ENCODE peak calls at places on chromosome 9, in nine cellular contexts. One of them, this sample, is unnamed.

GRCh38 chr9:81035171-81035570 is 654.2 kb downstream of the TLE1 start:
- DNase-seq in A549: no peak
- DNase-seq in suprapubic skin: no peak
- DNase-seq in T1000: no peak
- DNase-seq in HT1080: peak
- DNase-seq in brain microvascular endothelial cell: no peak
- DNase-seq in DMS 273 treated with DMSO at 0.1 percent for 48 hours: no peak
- DNase-seq in stimulated activated CD4-positive, alpha-beta T cell treated with anti-CD3 and anti-CD28 coated beads, Interleukin-15, amount 100 ng/mL, for 1 hour: no peak
- DNase-seq in Right ventricle myocardium superior: no peak
- DNase-seq in this sample: no peak

GRCh38 chr9:113461943-113462342 is 1.6 kb upstream of the RGS3 start:
- DNase-seq in A549: no peak
- DNase-seq in suprapubic skin: no peak
- DNase-seq in T1000: no peak
- DNase-seq in HT1080: no peak
- DNase-seq in brain microvascular endothelial cell: no peak
- DNase-seq in DMS 273 treated with DMSO at 0.1 percent for 48 hours: no peak
- DNase-seq in stimulated activated CD4-positive, alpha-beta T cell treated with anti-CD3 and anti-CD28 coated beads, Interleukin-15, amount 100 ng/mL, for 1 hour: no peak
- DNase-seq in Right ventricle myocardium superior: no peak
- DNase-seq in this sample: no peak

GRCh38 chr9:128127568-128127989 is at the start of gene PTGES2:
- DNase-seq in A549: peak
- DNase-seq in suprapubic skin: no peak
- DNase-seq in T1000: peak
- DNase-seq in HT1080: peak
- DNase-seq in brain microvascular endothelial cell: peak
- DNase-seq in DMS 273 treated with DMSO at 0.1 percent for 48 hours: no peak
- DNase-seq in stimulated activated CD4-positive, alpha-beta T cell treated with anti-CD3 and anti-CD28 coated beads, Interleukin-15, amount 100 ng/mL, for 1 hour: peak
- DNase-seq in Right ventricle myocardium superior: peak
- DNase-seq in this sample: peak

GRCh38 chr9:135146766-135147472 is 59.5 kb downstream of the OLFM1 start:
- DNase-seq in A549: no peak
- DNase-seq in suprapubic skin: no peak
- DNase-seq in T1000: no peak
- DNase-seq in HT1080: no peak
- DNase-seq in brain microvascular endothelial cell: no peak
- DNase-seq in DMS 273 treated with DMSO at 0.1 percent for 48 hours: peak
- DNase-seq in stimulated activated CD4-positive, alpha-beta T cell treated with anti-CD3 and anti-CD28 coated beads, Interleukin-15, amount 100 ng/mL, for 1 hour: no peak
- DNase-seq in Right ventricle myocardium superior: peak
- DNase-seq in this sample: no peak

GRCh38 chr9:93057703-93058356 is 671 bp upstream of the SUSD3 start:
- DNase-seq in A549: no peak
- DNase-seq in suprapubic skin: no peak
- DNase-seq in T1000: no peak
- DNase-seq in HT1080: no peak
- DNase-seq in brain microvascular endothelial cell: no peak
- DNase-seq in DMS 273 treated with DMSO at 0.1 percent for 48 hours: no peak
- DNase-seq in stimulated activated CD4-positive, alpha-beta T cell treated with anti-CD3 and anti-CD28 coated beads, Interleukin-15, amount 100 ng/mL, for 1 hour: no peak
- DNase-seq in Right ventricle myocardium superior: no peak
- DNase-seq in this sample: peak

GRCh38 chr9:69806642-69807041 is 14.0 kb upstream of the CFAP95 start:
- DNase-seq in A549: no peak
- DNase-seq in suprapubic skin: no peak
- DNase-seq in T1000: no peak
- DNase-seq in HT1080: no peak
- DNase-seq in brain microvascular endothelial cell: no peak
- DNase-seq in DMS 273 treated with DMSO at 0.1 percent for 48 hours: no peak
- DNase-seq in stimulated activated CD4-positive, alpha-beta T cell treated with anti-CD3 and anti-CD28 coated beads, Interleukin-15, amount 100 ng/mL, for 1 hour: no peak
- DNase-seq in Right ventricle myocardium superior: no peak
- DNase-seq in this sample: no peak

GRCh38 chr9:133547116-133547515 is 12.6 kb downstream of the ADAMTSL2 start:
- DNase-seq in A549: no peak
- DNase-seq in suprapubic skin: no peak
- DNase-seq in T1000: no peak
- DNase-seq in HT1080: no peak
- DNase-seq in brain microvascular endothelial cell: no peak
- DNase-seq in DMS 273 treated with DMSO at 0.1 percent for 48 hours: no peak
- DNase-seq in stimulated activated CD4-positive, alpha-beta T cell treated with anti-CD3 and anti-CD28 coated beads, Interleukin-15, amount 100 ng/mL, for 1 hour: no peak
- DNase-seq in Right ventricle myocardium superior: no peak
- DNase-seq in this sample: no peak

GRCh38 chr9:137382728-137383452 is 40.1 kb downstream of the EXD3 start:
- DNase-seq in A549: no peak
- DNase-seq in suprapubic skin: peak
- DNase-seq in T1000: no peak
- DNase-seq in HT1080: no peak
- DNase-seq in brain microvascular endothelial cell: no peak
- DNase-seq in DMS 273 treated with DMSO at 0.1 percent for 48 hours: no peak
- DNase-seq in stimulated activated CD4-positive, alpha-beta T cell treated with anti-CD3 and anti-CD28 coated beads, Interleukin-15, amount 100 ng/mL, for 1 hour: no peak
- DNase-seq in Right ventricle myocardium superior: peak
- DNase-seq in this sample: no peak

GRCh38 chr9:112777914-112778313 is 27.4 kb downstream of the SNX30 start:
- DNase-seq in A549: no peak
- DNase-seq in suprapubic skin: no peak
- DNase-seq in T1000: no peak
- DNase-seq in HT1080: peak
- DNase-seq in brain microvascular endothelial cell: no peak
- DNase-seq in DMS 273 treated with DMSO at 0.1 percent for 48 hours: no peak
- DNase-seq in stimulated activated CD4-positive, alpha-beta T cell treated with anti-CD3 and anti-CD28 coated beads, Interleukin-15, amount 100 ng/mL, for 1 hour: no peak
- DNase-seq in Right ventricle myocardium superior: no peak
- DNase-seq in this sample: no peak

GRCh38 chr9:72038890-72039410 is 21.5 kb downstream of the C9orf57 start:
- DNase-seq in A549: peak
- DNase-seq in suprapubic skin: peak
- DNase-seq in T1000: peak
- DNase-seq in HT1080: peak
- DNase-seq in brain microvascular endothelial cell: peak
- DNase-seq in DMS 273 treated with DMSO at 0.1 percent for 48 hours: peak
- DNase-seq in stimulated activated CD4-positive, alpha-beta T cell treated with anti-CD3 and anti-CD28 coated beads, Interleukin-15, amount 100 ng/mL, for 1 hour: peak
- DNase-seq in Right ventricle myocardium superior: peak
- DNase-seq in this sample: peak

GRCh38 chr9:129836342-129837007 is 1.2 kb downstream of the USP20 start:
- DNase-seq in A549: peak
- DNase-seq in suprapubic skin: no peak
- DNase-seq in T1000: no peak
- DNase-seq in HT1080: no peak
- DNase-seq in brain microvascular endothelial cell: no peak
- DNase-seq in DMS 273 treated with DMSO at 0.1 percent for 48 hours: no peak
- DNase-seq in stimulated activated CD4-positive, alpha-beta T cell treated with anti-CD3 and anti-CD28 coated beads, Interleukin-15, amount 100 ng/mL, for 1 hour: no peak
- DNase-seq in Right ventricle myocardium superior: no peak
- DNase-seq in this sample: no peak

GRCh38 chr9:136693490-136694162 is 6.4 kb upstream of the AGPAT2 start:
- DNase-seq in A549: peak
- DNase-seq in suprapubic skin: no peak
- DNase-seq in T1000: no peak
- DNase-seq in HT1080: peak
- DNase-seq in brain microvascular endothelial cell: no peak
- DNase-seq in DMS 273 treated with DMSO at 0.1 percent for 48 hours: no peak
- DNase-seq in stimulated activated CD4-positive, alpha-beta T cell treated with anti-CD3 and anti-CD28 coated beads, Interleukin-15, amount 100 ng/mL, for 1 hour: no peak
- DNase-seq in Right ventricle myocardium superior: no peak
- DNase-seq in this sample: peak

GRCh38 chr9:125374443-125375309 is 113.0 kb downstream of the GAPVD1 start:
- DNase-seq in A549: peak
- DNase-seq in suprapubic skin: peak
- DNase-seq in T1000: peak
- DNase-seq in HT1080: peak
- DNase-seq in brain microvascular endothelial cell: peak
- DNase-seq in DMS 273 treated with DMSO at 0.1 percent for 48 hours: no peak
- DNase-seq in stimulated activated CD4-positive, alpha-beta T cell treated with anti-CD3 and anti-CD28 coated beads, Interleukin-15, amount 100 ng/mL, for 1 hour: peak
- DNase-seq in Right ventricle myocardium superior: peak
- DNase-seq in this sample: peak

GRCh38 chr9:131734165-131734610 is 5.7 kb downstream of the RAPGEF1 start:
- DNase-seq in A549: no peak
- DNase-seq in suprapubic skin: no peak
- DNase-seq in T1000: peak
- DNase-seq in HT1080: peak
- DNase-seq in brain microvascular endothelial cell: no peak
- DNase-seq in DMS 273 treated with DMSO at 0.1 percent for 48 hours: no peak
- DNase-seq in stimulated activated CD4-positive, alpha-beta T cell treated with anti-CD3 and anti-CD28 coated beads, Interleukin-15, amount 100 ng/mL, for 1 hour: no peak
- DNase-seq in Right ventricle myocardium superior: peak
- DNase-seq in this sample: peak

GRCh38 chr9:134932171-134932570 is 14.5 kb upstream of the FCN1 start:
- DNase-seq in A549: no peak
- DNase-seq in suprapubic skin: no peak
- DNase-seq in T1000: no peak
- DNase-seq in HT1080: no peak
- DNase-seq in brain microvascular endothelial cell: no peak
- DNase-seq in DMS 273 treated with DMSO at 0.1 percent for 48 hours: no peak
- DNase-seq in stimulated activated CD4-positive, alpha-beta T cell treated with anti-CD3 and anti-CD28 coated beads, Interleukin-15, amount 100 ng/mL, for 1 hour: no peak
- DNase-seq in Right ventricle myocardium superior: no peak
- DNase-seq in this sample: no peak

This sample was measured in lower lobe of right lung.